ENCODE peak calls at places on chromosomes 3 and 15, in nine cellular contexts. I is OCI-LY7, T is IMR-90, F is H9, U is GM23248, L is A549, Q is K562, M is MM.1S, A is fibroblast of lung. Z is an unnamed sample.

GRCh38 chr15:78004919-78005634 is 72.4 kb downstream of the TBC1D2B start:
- DNase-seq in I (no peak), T (peak), F (no peak), U (peak), L (peak), Q (no peak), M (no peak), A (peak), Z (no peak)

GRCh38 chr3:42486814-42487569 is 15.5 kb upstream of the VIPR1 start:
- DNase-seq in I (no peak), T (no peak), F (no peak), U (no peak), L (no peak), Q (no peak), M (no peak), A (no peak), Z (no peak)

GRCh38 chr3:141405025-141405424 is 36.7 kb downstream of the ZBTB38 start:
- DNase-seq in I (no peak), T (peak), F (no peak), U (peak), L (no peak), Q (no peak), M (peak), A (peak), Z (no peak)

GRCh38 chr3:172908871-172909270 is 158.3 kb downstream of the ECT2 start:
- DNase-seq in I (no peak), T (no peak), F (no peak), U (no peak), L (no peak), Q (no peak), M (no peak), A (no peak), Z (no peak)

GRCh38 chr3:32456429-32457130 is 46.1 kb downstream of the CMTM6 start:
- DNase-seq in I (no peak), T (no peak), F (no peak), U (no peak), L (no peak), Q (no peak), M (no peak), A (no peak), Z (no peak)

GRCh38 chr15:31366169-31366734 is 39.6 kb downstream of the KLF13 start:
- DNase-seq in I (no peak), T (no peak), F (peak), U (peak), L (no peak), Q (no peak), M (no peak), A (no peak), Z (no peak)

GRCh38 chr3:100107227-100107626 is 7.1 kb downstream of the FILIP1L start:
- DNase-seq in I (no peak), T (peak), F (no peak), U (no peak), L (no peak), Q (no peak), M (no peak), A (peak), Z (no peak)

GRCh38 chr3:100399341-100400071 is 1.4 kb downstream of the TOMM70 start:
- DNase-seq in I (peak), T (no peak), F (no peak), U (peak), L (no peak), Q (peak), M (no peak), A (no peak), Z (no peak)

GRCh38 chr15:92715753-92716152 is 60.2 kb upstream of the FAM174B start:
- DNase-seq in I (no peak), T (peak), F (no peak), U (no peak), L (no peak), Q (no peak), M (no peak), A (peak), Z (peak)

GRCh38 chr3:112773864-112774263 is 72.8 kb downstream of the CD200R1L start:
- DNase-seq in I (peak), T (no peak), F (no peak), U (no peak), L (peak), Q (no peak), M (peak), A (peak), Z (no peak)

GRCh38 chr3:45443459-45443858 is 55.1 kb downstream of the LARS2 start:
- DNase-seq in I (no peak), T (no peak), F (no peak), U (no peak), L (no peak), Q (no peak), M (no peak), A (no peak), Z (no peak)
- H3K4me2 ChIP-seq in I (no peak), T (no peak), F (no peak), U (no peak), L (no peak), Q (no peak), M (no peak), A (no peak), Z (no peak)

GRCh38 chr3:106728315-106728821 is 648.9 kb upstream of the CCDC54 start:
- DNase-seq in I (no peak), T (peak), F (no peak), U (peak), L (peak), Q (no peak), M (no peak), A (peak), Z (no peak)
- H3K4me2 ChIP-seq in I (no peak), T (peak), F (no peak), U (peak), L (peak), Q (no peak), M (no peak), A (peak), Z (no peak)

DNA sequence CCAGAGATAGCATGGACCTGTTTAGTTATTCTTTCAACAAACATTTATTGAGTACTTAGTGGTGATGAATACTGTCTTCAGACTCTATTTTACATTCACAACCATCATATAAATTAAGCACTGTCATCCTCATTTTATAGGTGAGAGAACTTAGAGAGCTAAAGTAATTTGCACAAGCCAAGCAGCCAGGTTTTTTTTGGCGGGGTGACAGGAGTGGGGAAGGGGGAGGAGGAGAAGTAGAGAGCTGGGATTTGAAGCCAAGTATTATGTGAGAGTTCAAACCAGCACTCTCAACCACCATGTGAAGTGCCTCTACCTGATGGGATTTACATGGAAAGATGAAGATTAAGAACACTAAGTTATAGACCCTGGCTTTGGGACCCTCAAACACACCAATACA is 547.4 kb upstream of the IL12A start:
- DNase-seq in I (no peak), T (no peak), F (no peak), U (no peak), L (no peak), Q (no peak), M (no peak), A (no peak), Z (no peak)
- H3K4me2 ChIP-seq in I (no peak), T (no peak), F (no peak), U (no peak), L (no peak), Q (no peak), M (no peak), A (no peak), Z (no peak)

GRCh38 chr15:95469601-95470000 is 860.9 kb upstream of the NR2F2 start:
- DNase-seq in I (no peak), T (no peak), F (no peak), U (no peak), L (no peak), Q (no peak), M (no peak), A (no peak), Z (no peak)

GRCh38 chr15:95470997-95471692 is 859.4 kb upstream of the NR2F2 start:
- DNase-seq in I (no peak), T (peak), F (no peak), U (no peak), L (no peak), Q (no peak), M (no peak), A (peak), Z (no peak)

GRCh38 chr15:95470529-95470928 is 860.0 kb upstream of the NR2F2 start:
- DNase-seq in I (no peak), T (no peak), F (no peak), U (no peak), L (no peak), Q (no peak), M (no peak), A (no peak), Z (no peak)

GRCh38 chr15:95464091-95464888 is 866.2 kb upstream of the NR2F2 start:
- DNase-seq in I (no peak), T (peak), F (no peak), U (no peak), L (no peak), Q (no peak), M (no peak), A (peak), Z (no peak)

GRCh38 chr15:95468820-95469219 is 861.7 kb upstream of the NR2F2 start:
- DNase-seq in I (no peak), T (no peak), F (peak), U (no peak), L (no peak), Q (no peak), M (no peak), A (no peak), Z (no peak)
- H3K4me2 ChIP-seq in I (no peak), T (no peak), F (no peak), U (no peak), L (no peak), Q (no peak), M (no peak), A (no peak), Z (no peak)

GRCh38 chr3:123303976-123304560 is 102.3 kb downstream of the SEC22A start:
- DNase-seq in I (no peak), T (no peak), F (no peak), U (no peak), L (no peak), Q (no peak), M (no peak), A (no peak), Z (no peak)
- H3K4me2 ChIP-seq in I (no peak), T (no peak), F (no peak), U (no peak), L (no peak), Q (no peak), M (no peak), A (no peak), Z (no peak)

GRCh38 chr3:168090306-168091085 is 5.2 kb downstream of the GOLIM4 start:
- DNase-seq in I (no peak), T (peak), F (no peak), U (peak), L (no peak), Q (no peak), M (no peak), A (peak), Z (no peak)

GRCh38 chr3:168089179-168089771 is 6.4 kb downstream of the GOLIM4 start:
- DNase-seq in I (no peak), T (no peak), F (no peak), U (no peak), L (no peak), Q (no peak), M (no peak), A (no peak), Z (no peak)

GRCh38 chr3:168091961-168092360 is 3.8 kb downstream of the GOLIM4 start:
- DNase-seq in I (peak), T (no peak), F (no peak), U (no peak), L (no peak), Q (no peak), M (no peak), A (no peak), Z (peak)

GRCh38 chr3:168093229-168093628 is 2.5 kb downstream of the GOLIM4 start:
- DNase-seq in I (peak), T (no peak), F (no peak), U (no peak), L (no peak), Q (no peak), M (no peak), A (no peak), Z (no peak)

DNA sequence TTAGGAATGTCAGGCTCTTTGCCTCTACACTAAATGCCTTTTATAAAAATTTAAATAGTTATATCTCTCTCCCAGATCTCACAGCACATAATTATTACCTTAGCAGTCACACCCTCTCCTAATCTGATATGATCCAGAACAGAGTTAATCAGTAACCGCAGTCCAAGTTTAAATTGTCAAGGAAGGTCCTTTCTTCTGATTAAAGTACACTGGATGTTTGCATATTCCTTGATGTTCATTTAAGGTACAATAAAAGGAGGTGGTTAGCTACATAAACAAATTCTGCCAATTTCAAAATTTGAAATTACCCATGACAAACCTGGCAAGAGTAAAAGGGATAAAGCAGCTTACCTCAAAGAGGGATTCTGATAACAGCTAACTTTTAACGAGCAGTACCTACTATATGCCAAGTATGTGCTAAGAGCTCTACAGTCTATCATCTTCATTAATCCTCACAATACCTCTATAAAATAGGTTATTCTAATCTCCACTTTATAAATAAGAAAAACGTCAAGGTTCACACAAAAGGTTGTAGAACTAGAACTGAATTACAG is 4.3 kb downstream of the GOLIM4 start:
- DNase-seq in I (no peak), T (no peak), F (no peak), U (no peak), L (no peak), Q (no peak), M (no peak), A (no peak), Z (no peak)
- H3K4me2 ChIP-seq in I (peak), T (no peak), F (no peak), U (peak), L (peak), Q (no peak), M (no peak), A (no peak), Z (no peak)

GRCh38 chr3:4888913-4889846 is 90.1 kb upstream of the BHLHE40 start:
- DNase-seq in I (no peak), T (no peak), F (no peak), U (peak), L (no peak), Q (no peak), M (peak), A (peak), Z (no peak)
- H3K4me2 ChIP-seq in I (no peak), T (no peak), F (no peak), U (no peak), L (no peak), Q (no peak), M (no peak), A (no peak), Z (no peak)

GRCh38 chr15:90192961-90193786 is 8.0 kb upstream of the SEMA4B start:
- DNase-seq in I (no peak), T (peak), F (no peak), U (no peak), L (no peak), Q (no peak), M (no peak), A (peak), Z (no peak)
- H3K4me2 ChIP-seq in I (peak), T (peak), F (no peak), U (no peak), L (peak), Q (no peak), M (no peak), A (peak), Z (no peak)

Z was measured in neural progenitor cell.